ENCODE peak calls at places on chromosome 13, in six cellular contexts. One of them, this sample, is unnamed.

GRCh38 chr13:94233401-94233800 is 246.1 kb downstream of the DCT start:
- DNase-seq in spleen: no peak
- DNase-seq in T1000: peak; percentile 4
- DNase-seq in ELF-1: no peak
- DNase-seq in stimulated activated CD8-positive, alpha-beta memory T cell treated with anti-CD3 and anti-CD28 coated beads, Interleukin-12 subunit alpha, Interleukin-12 subunit beta, amount 100 ng/mL, for 4 hours: no peak
- DNase-seq in colonic mucosa: no peak
- DNase-seq in this sample: no peak

GRCh38 chr13:46469064-46469463 is 82.0 kb upstream of the RUBCNL start:
- DNase-seq in colonic mucosa: no peak
- DNase-seq in T1000: no peak
- DNase-seq in stimulated activated CD8-positive, alpha-beta memory T cell treated with anti-CD3 and anti-CD28 coated beads, Interleukin-12 subunit alpha, Interleukin-12 subunit beta, amount 100 ng/mL, for 4 hours: no peak
- DNase-seq in spleen: no peak
- DNase-seq in ELF-1: no peak
- DNase-seq in this sample: no peak

GRCh38 chr13:85266331-85266730 is 532.9 kb downstream of the SLITRK6 start:
- DNase-seq in stimulated activated CD8-positive, alpha-beta memory T cell treated with anti-CD3 and anti-CD28 coated beads, Interleukin-12 subunit alpha, Interleukin-12 subunit beta, amount 100 ng/mL, for 4 hours: no peak
- DNase-seq in ELF-1: peak; percentile 56
- DNase-seq in colonic mucosa: no peak
- DNase-seq in spleen: no peak
- DNase-seq in T1000: no peak
- DNase-seq in this sample: no peak

GRCh38 chr13:79227418-79227817 is 178.6 kb downstream of the RBM26 start:
- DNase-seq in ELF-1: no peak
- DNase-seq in T1000: no peak
- DNase-seq in colonic mucosa: no peak
- DNase-seq in stimulated activated CD8-positive, alpha-beta memory T cell treated with anti-CD3 and anti-CD28 coated beads, Interleukin-12 subunit alpha, Interleukin-12 subunit beta, amount 100 ng/mL, for 4 hours: no peak
- DNase-seq in spleen: no peak
- DNase-seq in this sample: no peak

GRCh38 chr13:22569830-22570229 is 610.9 kb upstream of the SGCG start:
- DNase-seq in ELF-1: no peak
- DNase-seq in colonic mucosa: no peak
- DNase-seq in T1000: no peak
- DNase-seq in spleen: no peak
- DNase-seq in stimulated activated CD8-positive, alpha-beta memory T cell treated with anti-CD3 and anti-CD28 coated beads, Interleukin-12 subunit alpha, Interleukin-12 subunit beta, amount 100 ng/mL, for 4 hours: no peak
- DNase-seq in this sample: no peak

GRCh38 chr13:46797468-46798237 is 692 bp upstream of the ESD start:
- DNase-seq in colonic mucosa: peak; percentile 21
- DNase-seq in ELF-1: no peak
- DNase-seq in spleen: no peak
- DNase-seq in T1000: no peak
- DNase-seq in stimulated activated CD8-positive, alpha-beta memory T cell treated with anti-CD3 and anti-CD28 coated beads, Interleukin-12 subunit alpha, Interleukin-12 subunit beta, amount 100 ng/mL, for 4 hours: no peak
- DNase-seq in this sample: no peak

GRCh38 chr13:74062933-74063332 is 71.3 kb downstream of the KLF12 start:
- DNase-seq in spleen: peak; percentile 78
- DNase-seq in stimulated activated CD8-positive, alpha-beta memory T cell treated with anti-CD3 and anti-CD28 coated beads, Interleukin-12 subunit alpha, Interleukin-12 subunit beta, amount 100 ng/mL, for 4 hours: no peak
- DNase-seq in ELF-1: no peak
- DNase-seq in colonic mucosa: peak; percentile 24
- DNase-seq in T1000: no peak
- DNase-seq in this sample: peak; percentile 16

GRCh38 chr13:94239135-94239534 is 240.3 kb downstream of the DCT start:
- DNase-seq in ELF-1: no peak
- DNase-seq in stimulated activated CD8-positive, alpha-beta memory T cell treated with anti-CD3 and anti-CD28 coated beads, Interleukin-12 subunit alpha, Interleukin-12 subunit beta, amount 100 ng/mL, for 4 hours: no peak
- DNase-seq in T1000: no peak
- DNase-seq in colonic mucosa: no peak
- DNase-seq in spleen: no peak
- DNase-seq in this sample: no peak

GRCh38 chr13:112072531-112073244 is 5.7 kb downstream of the SOX1 start:
- DNase-seq in colonic mucosa: no peak
- DNase-seq in ELF-1: peak; percentile 71
- DNase-seq in spleen: no peak
- DNase-seq in stimulated activated CD8-positive, alpha-beta memory T cell treated with anti-CD3 and anti-CD28 coated beads, Interleukin-12 subunit alpha, Interleukin-12 subunit beta, amount 100 ng/mL, for 4 hours: no peak
- DNase-seq in T1000: no peak
- DNase-seq in this sample: no peak

GRCh38 chr13:27130223-27131015 is 41.2 kb downstream of the USP12 start:
- DNase-seq in T1000: no peak
- DNase-seq in ELF-1: no peak
- DNase-seq in spleen: no peak
- DNase-seq in stimulated activated CD8-positive, alpha-beta memory T cell treated with anti-CD3 and anti-CD28 coated beads, Interleukin-12 subunit alpha, Interleukin-12 subunit beta, amount 100 ng/mL, for 4 hours: no peak
- DNase-seq in colonic mucosa: no peak
- DNase-seq in this sample: no peak

GRCh38 chr13:67123165-67123564 is 107.0 kb downstream of the PCDH9 start:
- DNase-seq in ELF-1: no peak
- DNase-seq in stimulated activated CD8-positive, alpha-beta memory T cell treated with anti-CD3 and anti-CD28 coated beads, Interleukin-12 subunit alpha, Interleukin-12 subunit beta, amount 100 ng/mL, for 4 hours: no peak
- DNase-seq in T1000: no peak
- DNase-seq in spleen: no peak
- DNase-seq in colonic mucosa: no peak
- DNase-seq in this sample: no peak

GRCh38 chr13:81051873-81052272 is 710.9 kb upstream of the SPRY2 start:
- DNase-seq in ELF-1: no peak
- DNase-seq in T1000: no peak
- DNase-seq in stimulated activated CD8-positive, alpha-beta memory T cell treated with anti-CD3 and anti-CD28 coated beads, Interleukin-12 subunit alpha, Interleukin-12 subunit beta, amount 100 ng/mL, for 4 hours: no peak
- DNase-seq in colonic mucosa: no peak
- DNase-seq in spleen: no peak
- DNase-seq in this sample: no peak

GRCh38 chr13:24032252-24032651 is 128.3 kb upstream of the SPATA13 start:
- DNase-seq in colonic mucosa: no peak
- DNase-seq in stimulated activated CD8-positive, alpha-beta memory T cell treated with anti-CD3 and anti-CD28 coated beads, Interleukin-12 subunit alpha, Interleukin-12 subunit beta, amount 100 ng/mL, for 4 hours: no peak
- DNase-seq in spleen: no peak
- DNase-seq in ELF-1: no peak
- DNase-seq in T1000: no peak
- DNase-seq in this sample: no peak

GRCh38 chr13:113666951-113667701 is at the start of gene GRK1:
- DNase-seq in colonic mucosa: no peak
- DNase-seq in ELF-1: no peak
- DNase-seq in spleen: peak; percentile 72
- DNase-seq in stimulated activated CD8-positive, alpha-beta memory T cell treated with anti-CD3 and anti-CD28 coated beads, Interleukin-12 subunit alpha, Interleukin-12 subunit beta, amount 100 ng/mL, for 4 hours: no peak
- DNase-seq in T1000: no peak
- DNase-seq in this sample: no peak

GRCh38 chr13:50529154-50529882 is 314.2 kb downstream of the DLEU7 start:
- DNase-seq in spleen: peak; percentile 78
- DNase-seq in stimulated activated CD8-positive, alpha-beta memory T cell treated with anti-CD3 and anti-CD28 coated beads, Interleukin-12 subunit alpha, Interleukin-12 subunit beta, amount 100 ng/mL, for 4 hours: no peak
- DNase-seq in T1000: no peak
- DNase-seq in colonic mucosa: peak; percentile 90
- DNase-seq in ELF-1: peak; percentile 49
- DNase-seq in this sample: no peak

GRCh38 chr13:111422352-111422751 is 101.9 kb downstream of the TEX29 start:
- DNase-seq in ELF-1: no peak
- DNase-seq in T1000: no peak
- DNase-seq in stimulated activated CD8-positive, alpha-beta memory T cell treated with anti-CD3 and anti-CD28 coated beads, Interleukin-12 subunit alpha, Interleukin-12 subunit beta, amount 100 ng/mL, for 4 hours: no peak
- DNase-seq in colonic mucosa: no peak
- DNase-seq in spleen: no peak
- DNase-seq in this sample: no peak

GRCh38 chr13:43087960-43088580 is 64.7 kb downstream of the DNAJC15 start:
- DNase-seq in colonic mucosa: no peak
- DNase-seq in spleen: no peak
- DNase-seq in stimulated activated CD8-positive, alpha-beta memory T cell treated with anti-CD3 and anti-CD28 coated beads, Interleukin-12 subunit alpha, Interleukin-12 subunit beta, amount 100 ng/mL, for 4 hours: no peak
- DNase-seq in ELF-1: no peak
- DNase-seq in T1000: no peak
- DNase-seq in this sample: peak; percentile 47

This sample was measured in immature natural killer cell.